ENCODE peak calls at places on chromosomes 1 and 21, in eight cellular contexts. M is fibroblast of mammary gland; S is CD4-positive, CD25-positive, alpha-beta regulatory T cell; W is cardiac muscle cell; U is fibroblast of pulmonary artery; B is brain microvascular endothelial cell; E is naive thymus-derived CD4-positive, alpha-beta T cell; G is spleen. Z is an unnamed sample.
A peak's percentile ranks its signal among the peaks of the same experiment; 100 is the strongest.

GRCh38 chr1:40922969-40923368 is 56.5 kb upstream of the CTPS1 start:
- DNase-seq in U (no peak), B (no peak), G (no peak), W (peak; percentile 13), S (no peak), E (no peak), M (no peak), Z (no peak)

GRCh38 chr1:156524985-156525590 is 24.5 kb upstream of the MEF2D start:
- DNase-seq in S (no peak), U (no peak), B (no peak), G (no peak), E (no peak), W (no peak), M (no peak), Z (no peak)

GRCh38 chr1:70143052-70143659 is 62.2 kb downstream of the LRRC40 start:
- DNase-seq in M (peak; percentile 66), E (no peak), G (no peak), U (peak; percentile 55), B (peak; percentile 24), W (no peak), S (no peak), Z (peak; percentile 80)

GRCh38 chr1:47407481-47407880 is 8.6 kb upstream of the FOXE3 start:
- DNase-seq in W (no peak), U (no peak), E (no peak), M (no peak), G (no peak), B (no peak), S (no peak), Z (no peak)

GRCh38 chr1:53288247-53289049 is 39.4 kb downstream of the LRP8 start:
- DNase-seq in M (no peak), B (no peak), W (no peak), G (no peak), U (no peak), E (no peak), S (no peak), Z (no peak)

GRCh38 chr21:17903029-17903806 is 84.1 kb upstream of the C21orf91 start:
- DNase-seq in U (peak; percentile 65), G (no peak), W (peak; percentile 17), S (no peak), E (peak; percentile 54), M (peak; percentile 55), B (no peak), Z (peak; percentile 67)

GRCh38 chr1:40386311-40386778 is 12.8 kb downstream of the SMAP2 start:
- DNase-seq in G (no peak), W (no peak), M (no peak), E (no peak), S (no peak), B (no peak), U (no peak), Z (no peak)

GRCh38 chr1:167344112-167344511 is 123.4 kb downstream of the POU2F1 start:
- DNase-seq in E (no peak), W (no peak), G (no peak), M (peak; percentile 43), U (no peak), B (peak; percentile 34), S (no peak), Z (peak; percentile 48)

GRCh38 chr1:14826172-14826636 is 227.7 kb downstream of the KAZN start:
- DNase-seq in M (peak; percentile 94), G (no peak), E (no peak), B (peak; percentile 48), S (no peak), W (no peak), U (peak; percentile 63), Z (peak; percentile 95)

GRCh38 chr1:160733933-160734332 is 5.1 kb upstream of the SLAMF7 start:
- DNase-seq in B (no peak), M (no peak), W (no peak), U (no peak), E (no peak), S (no peak), G (no peak), Z (no peak)

GRCh38 chr1:67700692-67701410 is 15.8 kb downstream of the GADD45A start:
- DNase-seq in G (no peak), B (peak; percentile 78), S (no peak), W (peak; percentile 73), M (no peak), U (peak; percentile 61), E (no peak), Z (peak; percentile 89)

GRCh38 chr1:76279387-76279748 is 204.8 kb downstream of the ST6GALNAC3 start:
- DNase-seq in W (peak; percentile 54), G (no peak), U (no peak), S (no peak), B (no peak), M (no peak), E (no peak), Z (no peak)

GRCh38 chr1:228079013-228079412 is 3.5 kb upstream of the ARF1 start:
- DNase-seq in B (no peak), E (no peak), M (no peak), S (no peak), W (no peak), U (no peak), G (peak; percentile 63), Z (no peak)

GRCh38 chr1:24386241-24386640 is 27.3 kb downstream of the STPG1 start:
- DNase-seq in U (no peak), W (peak; percentile 28), S (no peak), G (no peak), E (no peak), B (no peak), M (no peak), Z (peak; percentile 10)

GRCh38 chr1:26330276-26330675 is 12.5 kb downstream of the CD52 start:
- DNase-seq in S (no peak), E (no peak), M (no peak), W (no peak), U (no peak), B (no peak), G (no peak), Z (no peak)

GRCh38 chr1:198763298-198763714 is 124.5 kb downstream of the PTPRC start:
- DNase-seq in U (peak; percentile 18), M (peak; percentile 59), B (no peak), G (no peak), S (no peak), W (no peak), E (no peak), Z (no peak)

GRCh38 chr1:48691429-48692001 is 85.2 kb downstream of the BEND5 start:
- DNase-seq in W (no peak), G (no peak), S (no peak), M (peak; percentile 16), B (no peak), E (no peak), U (no peak), Z (no peak)

GRCh38 chr1:48693180-48693579 is 83.5 kb downstream of the BEND5 start:
- DNase-seq in E (no peak), S (no peak), G (no peak), W (no peak), B (no peak), M (no peak), U (no peak), Z (no peak)

GRCh38 chr1:48697066-48697707 is 79.5 kb downstream of the BEND5 start:
- DNase-seq in U (peak; percentile 48), M (peak; percentile 41), S (no peak), G (peak; percentile 83), B (peak; percentile 38), E (peak; percentile 31), W (peak; percentile 64), Z (peak; percentile 55)

GRCh38 chr1:48692235-48692634 is 84.5 kb downstream of the BEND5 start:
- DNase-seq in B (no peak), E (no peak), M (no peak), W (no peak), G (no peak), U (no peak), S (no peak), Z (no peak)

GRCh38 chr1:48693674-48694347 is 82.9 kb downstream of the BEND5 start:
- DNase-seq in S (no peak), W (no peak), U (no peak), M (no peak), G (no peak), E (no peak), B (no peak), Z (no peak)
- H3K4me3 ChIP-seq in S (no peak overlapping the region), W (no peak overlapping the region), U (no peak overlapping the region), M (no peak overlapping the region), G (no peak overlapping the region), E (no peak overlapping the region), B (no peak overlapping the region), Z (no peak overlapping the region)

GRCh38 chr21:26637346-26637745 is 64.3 kb upstream of the CYYR1 start:
- DNase-seq in W (no peak), S (no peak), E (no peak), M (no peak), B (no peak), U (no peak), G (no peak), Z (peak; percentile 11)
- H3K4me3 ChIP-seq in W (no peak overlapping the region), S (no peak overlapping the region), E (no peak overlapping the region), M (no peak overlapping the region), B (no peak overlapping the region), U (no peak overlapping the region), G (no peak overlapping the region), Z (no peak overlapping the region)

GRCh38 chr1:185245466-185245865 is 71.6 kb downstream of the IVNS1ABP start:
- DNase-seq in E (no peak), U (no peak), M (peak; percentile 14), G (no peak), W (no peak), B (no peak), S (no peak), Z (no peak)
- H3K4me3 ChIP-seq in E (no peak overlapping the region), U (no peak overlapping the region), M (no peak overlapping the region), G (no peak overlapping the region), W (no peak overlapping the region), B (no peak overlapping the region), S (no peak overlapping the region), Z (no peak overlapping the region)

DNA sequence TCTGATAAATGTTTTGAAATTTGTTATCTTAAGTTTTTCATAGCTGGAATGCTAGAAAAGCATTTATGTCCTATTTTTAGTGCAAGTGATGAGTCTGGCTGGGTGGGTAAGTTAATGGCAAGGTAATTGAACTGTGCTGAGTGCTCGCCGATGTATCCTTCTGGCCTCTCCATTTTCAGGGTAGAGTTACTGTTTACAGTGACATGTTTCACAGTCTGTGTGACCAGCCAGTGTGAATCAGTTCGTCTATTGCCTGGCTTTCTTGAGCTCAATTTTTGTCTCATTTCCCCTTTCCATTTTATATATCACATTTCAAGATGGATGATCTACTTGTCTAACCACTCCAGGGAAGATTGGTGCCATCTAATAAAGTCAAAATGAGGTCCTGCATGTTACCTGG is 44.1 kb downstream of the ITSN1 start:
- DNase-seq in W (no peak), E (no peak), G (no peak), B (no peak), S (no peak), U (no peak), M (no peak), Z (no peak)
- H3K4me3 ChIP-seq in W (peak overlapping the region; percentile 6), E (no peak overlapping the region), G (no peak overlapping the region), B (no peak overlapping the region), S (no peak overlapping the region), U (no peak overlapping the region), M (no peak overlapping the region), Z (no peak overlapping the region)

GRCh38 chr1:179127163-179127895 is 45.5 kb downstream of the TOR3A start:
- DNase-seq in W (no peak), S (no peak), B (no peak), U (peak; percentile 58), E (no peak), G (no peak), M (peak; percentile 55), Z (peak; percentile 42)
- H3K4me3 ChIP-seq in W (no peak overlapping the region), S (no peak overlapping the region), B (no peak overlapping the region), U (no peak overlapping the region), E (no peak overlapping the region), G (no peak overlapping the region), M (no peak overlapping the region), Z (no peak overlapping the region)

Z was measured in choroid plexus epithelial cell.